ENCODE peak calls at places on chromosomes 12 and 14, in seven cellular contexts. One of them, this sample, is unnamed. For H3K4me1, the result is how much of the 10 kb centered on the place peaks cover.

GRCh38 chr14:20631821-20632389 is 9.6 kb downstream of the OR6S1 start:
- DNase-seq in hepatocyte: peak
- DNase-seq in GM23248: peak
- DNase-seq in OCI-LY7: no peak
- DNase-seq in neural progenitor cell: peak
- DNase-seq in MM.1S: no peak
- DNase-seq in PC-3: peak
- DNase-seq in this sample: peak

GRCh38 chr12:31234955-31235867 is 90.7 kb downstream of the SINHCAF start:
- DNase-seq in OCI-LY7: peak
- DNase-seq in neural progenitor cell: peak
- DNase-seq in hepatocyte: peak
- DNase-seq in GM23248: peak
- DNase-seq in PC-3: peak
- DNase-seq in MM.1S: no peak
- DNase-seq in this sample: peak

GRCh38 chr12:96212456-96213375 is 18.5 kb downstream of the ELK3 start:
- DNase-seq in GM23248: no peak
- DNase-seq in OCI-LY7: no peak
- DNase-seq in MM.1S: no peak
- DNase-seq in hepatocyte: no peak
- DNase-seq in neural progenitor cell: no peak
- DNase-seq in PC-3: no peak
- DNase-seq in this sample: no peak

GRCh38 chr12:46661161-46661845 is 164.5 kb downstream of the SLC38A4 start:
- DNase-seq in neural progenitor cell: peak
- DNase-seq in MM.1S: peak
- DNase-seq in PC-3: peak
- DNase-seq in hepatocyte: peak
- DNase-seq in GM23248: peak
- DNase-seq in OCI-LY7: peak
- DNase-seq in this sample: peak

GRCh38 chr12:85036736-85037135 is 585 bp downstream of the LRRIQ1 start:
- DNase-seq in hepatocyte: no peak
- DNase-seq in neural progenitor cell: no peak
- DNase-seq in MM.1S: no peak
- DNase-seq in GM23248: peak
- DNase-seq in PC-3: no peak
- DNase-seq in OCI-LY7: no peak
- DNase-seq in this sample: no peak

GRCh38 chr14:39109893-39110715 is 4.0 kb upstream of the GEMIN2 start:
- DNase-seq in neural progenitor cell: no peak
- DNase-seq in OCI-LY7: peak
- DNase-seq in hepatocyte: no peak
- DNase-seq in MM.1S: peak
- DNase-seq in GM23248: peak
- DNase-seq in PC-3: no peak
- DNase-seq in this sample: no peak

GRCh38 chr14:30957813-30958370 is 67.6 kb upstream of the AP4S1 start:
- DNase-seq in neural progenitor cell: no peak
- DNase-seq in MM.1S: no peak
- DNase-seq in OCI-LY7: no peak
- DNase-seq in PC-3: no peak
- DNase-seq in GM23248: no peak
- DNase-seq in hepatocyte: no peak
- DNase-seq in this sample: no peak

GRCh38 chr12:120687570-120688289 is 781 bp downstream of the MLEC start:
- DNase-seq in neural progenitor cell: peak
- DNase-seq in OCI-LY7: peak
- DNase-seq in GM23248: peak
- DNase-seq in MM.1S: peak
- DNase-seq in PC-3: peak
- DNase-seq in hepatocyte: peak
- DNase-seq in this sample: peak

GRCh38 chr14:55731881-55732498 is 152.0 kb downstream of the KTN1 start:
- DNase-seq in neural progenitor cell: peak
- DNase-seq in hepatocyte: peak
- DNase-seq in OCI-LY7: peak
- DNase-seq in PC-3: peak
- DNase-seq in MM.1S: no peak
- DNase-seq in GM23248: peak
- DNase-seq in this sample: peak

GRCh38 chr12:57625261-57626032 is 7.6 kb downstream of the B4GALNT1 start:
- DNase-seq in OCI-LY7: no peak
- DNase-seq in GM23248: no peak
- DNase-seq in hepatocyte: no peak
- DNase-seq in PC-3: no peak
- DNase-seq in neural progenitor cell: no peak
- DNase-seq in MM.1S: no peak
- DNase-seq in this sample: no peak

GRCh38 chr14:104510216-104510615 is 69.3 kb upstream of the C14orf180 start:
- DNase-seq in PC-3: no peak
- DNase-seq in MM.1S: no peak
- DNase-seq in neural progenitor cell: no peak
- DNase-seq in hepatocyte: no peak
- DNase-seq in GM23248: no peak
- DNase-seq in OCI-LY7: no peak
- DNase-seq in this sample: no peak

GRCh38 chr14:71472281-71472960 is 459.8 kb upstream of the RGS6 start:
- DNase-seq in MM.1S: no peak
- DNase-seq in hepatocyte: no peak
- DNase-seq in PC-3: no peak
- DNase-seq in neural progenitor cell: no peak
- DNase-seq in GM23248: peak
- DNase-seq in OCI-LY7: no peak
- DNase-seq in this sample: no peak

GRCh38 chr12:47881826-47882427 is 22.9 kb downstream of the VDR start:
- DNase-seq in PC-3: peak
- DNase-seq in GM23248: peak
- DNase-seq in MM.1S: no peak
- DNase-seq in hepatocyte: peak
- DNase-seq in neural progenitor cell: no peak
- DNase-seq in OCI-LY7: no peak
- DNase-seq in this sample: no peak

GRCh38 chr12:75724913-75725312 is 213.5 kb upstream of the KRR1 start:
- DNase-seq in MM.1S: no peak
- DNase-seq in neural progenitor cell: no peak
- DNase-seq in PC-3: peak
- DNase-seq in hepatocyte: peak
- DNase-seq in GM23248: peak
- DNase-seq in OCI-LY7: no peak
- DNase-seq in this sample: no peak

GRCh38 chr14:89206426-89206825 is 210.6 kb downstream of the FOXN3 start:
- DNase-seq in OCI-LY7: no peak
- DNase-seq in MM.1S: no peak
- DNase-seq in hepatocyte: no peak
- DNase-seq in neural progenitor cell: no peak
- DNase-seq in GM23248: peak
- DNase-seq in PC-3: no peak
- DNase-seq in this sample: no peak

GRCh38 chr14:26410189-26410685 is 187.6 kb downstream of the NOVA1 start:
- DNase-seq in OCI-LY7: no peak
- DNase-seq in GM23248: peak
- DNase-seq in MM.1S: no peak
- DNase-seq in neural progenitor cell: no peak
- DNase-seq in PC-3: peak
- DNase-seq in hepatocyte: no peak
- DNase-seq in this sample: no peak

GRCh38 chr12:49098035-49098451 is 3.4 kb upstream of the DHH start:
- DNase-seq in OCI-LY7: peak
- DNase-seq in PC-3: peak
- DNase-seq in GM23248: peak
- DNase-seq in neural progenitor cell: peak
- DNase-seq in hepatocyte: peak
- DNase-seq in MM.1S: peak
- DNase-seq in this sample: peak

GRCh38 chr12:80567391-80567790 is 123.4 kb downstream of the PTPRQ start:
- DNase-seq in hepatocyte: peak
- DNase-seq in MM.1S: no peak
- DNase-seq in neural progenitor cell: no peak
- DNase-seq in OCI-LY7: no peak
- DNase-seq in GM23248: peak
- DNase-seq in PC-3: no peak
- DNase-seq in this sample: no peak

DNA sequence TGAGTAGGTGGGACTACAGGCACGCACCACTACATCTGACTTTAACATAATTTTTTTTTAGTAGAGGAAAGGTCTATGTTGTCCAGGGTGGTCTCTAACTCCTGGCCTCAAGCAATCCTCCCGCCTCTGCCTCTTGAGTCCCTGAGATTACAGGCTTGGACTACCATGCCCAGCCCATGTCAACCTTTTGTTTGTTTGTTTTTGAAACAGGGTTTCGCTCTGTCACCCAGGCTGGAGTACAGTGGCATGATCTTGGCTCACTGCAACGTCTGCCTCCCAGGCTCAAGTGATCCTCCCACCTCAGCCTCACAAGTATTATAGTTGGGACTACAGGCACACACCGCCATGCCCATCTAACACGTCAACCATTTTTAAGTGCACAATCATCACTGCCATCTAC is 29.2 kb downstream of the PITPNM2 start:
- DNase-seq in MM.1S: no peak
- DNase-seq in hepatocyte: no peak
- DNase-seq in neural progenitor cell: no peak
- DNase-seq in PC-3: no peak
- DNase-seq in GM23248: no peak
- DNase-seq in OCI-LY7: no peak
- DNase-seq in this sample: no peak
- H3K4me1 ChIP-seq in MM.1S: under half
- H3K4me1 ChIP-seq in hepatocyte: under half
- H3K4me1 ChIP-seq in neural progenitor cell: under half
- H3K4me1 ChIP-seq in PC-3: under half
- H3K4me1 ChIP-seq in GM23248: under half
- H3K4me1 ChIP-seq in OCI-LY7: under half
- H3K4me1 ChIP-seq in this sample: under half

GRCh38 chr12:106126441-106127288 is 12.1 kb downstream of the NUAK1 start:
- DNase-seq in GM23248: peak
- DNase-seq in PC-3: peak
- DNase-seq in OCI-LY7: no peak
- DNase-seq in neural progenitor cell: no peak
- DNase-seq in MM.1S: no peak
- DNase-seq in hepatocyte: peak
- DNase-seq in this sample: no peak
- TF ChIP-seq EZH2phosphoT487 in GM23248: no peak
- TF ChIP-seq EZH2phosphoT487 in PC-3: no peak
- TF ChIP-seq EZH2phosphoT487 in OCI-LY7: no peak
- TF ChIP-seq EZH2phosphoT487 in neural progenitor cell: no peak
- TF ChIP-seq EZH2phosphoT487 in MM.1S: no peak
- TF ChIP-seq EZH2phosphoT487 in hepatocyte: no peak
- TF ChIP-seq EZH2phosphoT487 in this sample: no peak

DNA sequence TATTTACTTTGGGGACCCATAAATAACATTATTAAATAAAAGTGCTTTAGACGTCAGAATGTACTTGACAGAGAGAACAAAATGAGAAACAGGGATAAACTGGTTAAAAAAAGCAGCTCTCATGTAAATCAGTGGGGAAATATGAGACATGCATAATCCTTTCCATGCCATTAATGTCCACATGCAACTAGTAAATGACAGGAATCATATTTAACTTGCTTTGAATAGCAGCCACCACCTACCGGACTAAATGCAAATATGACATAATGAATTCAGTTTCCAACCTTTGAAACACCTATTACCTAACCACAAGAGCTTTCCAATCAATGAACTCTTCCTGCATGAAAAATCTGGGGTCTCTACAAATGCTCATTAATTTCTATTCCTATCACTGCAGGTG is 19.6 kb downstream of the FGD6 start:
- DNase-seq in neural progenitor cell: no peak
- DNase-seq in hepatocyte: no peak
- DNase-seq in GM23248: no peak
- DNase-seq in MM.1S: no peak
- DNase-seq in OCI-LY7: no peak
- DNase-seq in PC-3: no peak
- DNase-seq in this sample: no peak
- H3K4me1 ChIP-seq in neural progenitor cell: under half
- H3K4me1 ChIP-seq in hepatocyte: under half
- H3K4me1 ChIP-seq in GM23248: under half
- H3K4me1 ChIP-seq in MM.1S: under half
- H3K4me1 ChIP-seq in OCI-LY7: half or more
- H3K4me1 ChIP-seq in PC-3: under half
- H3K4me1 ChIP-seq in this sample: under half

GRCh38 chr14:100536141-100536540 is 51.1 kb downstream of the BEGAIN start:
- DNase-seq in GM23248: no peak
- DNase-seq in hepatocyte: no peak
- DNase-seq in PC-3: no peak
- DNase-seq in neural progenitor cell: no peak
- DNase-seq in MM.1S: no peak
- DNase-seq in OCI-LY7: no peak
- DNase-seq in this sample: no peak

GRCh38 chr14:100538566-100539318 is 48.5 kb downstream of the BEGAIN start:
- DNase-seq in PC-3: no peak
- DNase-seq in MM.1S: no peak
- DNase-seq in hepatocyte: no peak
- DNase-seq in neural progenitor cell: no peak
- DNase-seq in GM23248: no peak
- DNase-seq in OCI-LY7: no peak
- DNase-seq in this sample: no peak

GRCh38 chr14:100537701-100538565 is 49.3 kb downstream of the BEGAIN start:
- DNase-seq in PC-3: no peak
- DNase-seq in neural progenitor cell: no peak
- DNase-seq in MM.1S: no peak
- DNase-seq in GM23248: no peak
- DNase-seq in OCI-LY7: no peak
- DNase-seq in hepatocyte: no peak
- DNase-seq in this sample: peak

GRCh38 chr14:100535287-100536131 is 51.7 kb downstream of the BEGAIN start:
- DNase-seq in neural progenitor cell: no peak
- DNase-seq in GM23248: no peak
- DNase-seq in MM.1S: no peak
- DNase-seq in OCI-LY7: no peak
- DNase-seq in PC-3: no peak
- DNase-seq in hepatocyte: no peak
- DNase-seq in this sample: no peak

DNA sequence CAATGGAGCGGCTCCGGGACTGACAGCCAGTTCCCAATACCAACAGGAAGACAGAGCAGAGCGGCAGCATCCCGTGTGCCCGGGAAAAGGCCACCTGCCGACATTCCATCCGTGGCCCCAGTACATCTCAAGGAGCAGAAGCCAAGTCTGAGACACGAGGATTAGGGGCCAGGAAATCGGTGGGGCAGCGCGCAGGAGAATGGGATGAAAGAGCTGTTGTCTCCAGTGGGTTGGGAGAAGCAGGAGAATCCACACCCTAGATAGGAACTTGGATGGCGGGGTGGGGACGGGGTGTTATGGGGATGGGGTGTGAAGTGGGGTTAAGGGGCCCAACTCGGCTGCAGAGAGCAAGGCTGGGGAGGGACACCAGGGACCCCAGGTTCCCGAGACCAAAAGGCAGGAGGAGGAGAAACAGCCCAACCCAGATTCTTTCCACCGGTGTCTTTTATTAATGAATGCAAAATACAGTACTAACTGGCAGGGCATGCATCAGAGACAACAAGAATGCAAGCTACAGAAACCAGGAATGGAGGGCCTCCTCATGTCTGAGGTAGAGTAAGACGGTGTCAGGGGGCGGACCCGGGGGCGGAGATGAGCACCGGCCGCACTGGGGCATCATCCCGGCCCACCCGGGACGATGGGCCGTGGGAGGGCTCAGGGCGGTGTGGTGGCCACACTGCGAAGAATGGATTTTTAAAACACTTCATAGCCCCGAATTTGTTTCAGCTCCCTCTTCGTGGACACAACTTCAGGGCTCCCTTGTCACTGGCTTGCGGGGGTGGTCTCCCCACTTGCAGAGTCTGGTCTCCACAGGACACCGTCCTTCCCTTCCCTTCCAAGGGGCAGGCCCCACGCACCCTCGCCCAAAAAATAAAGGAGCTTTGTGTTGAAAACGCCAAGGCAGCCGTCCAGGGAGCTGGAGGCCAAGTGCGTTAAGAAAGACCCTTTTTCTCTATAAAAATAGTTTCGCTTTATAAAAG is 50.2 kb downstream of the BEGAIN start:
- DNase-seq in GM23248: no peak
- DNase-seq in OCI-LY7: no peak
- DNase-seq in neural progenitor cell: no peak
- DNase-seq in MM.1S: no peak
- DNase-seq in hepatocyte: no peak
- DNase-seq in PC-3: no peak
- DNase-seq in this sample: no peak
- TF ChIP-seq EZH2phosphoT487 in GM23248: no peak
- TF ChIP-seq EZH2phosphoT487 in OCI-LY7: no peak
- TF ChIP-seq EZH2phosphoT487 in neural progenitor cell: no peak
- TF ChIP-seq EZH2phosphoT487 in MM.1S: no peak
- TF ChIP-seq EZH2phosphoT487 in hepatocyte: no peak
- TF ChIP-seq EZH2phosphoT487 in PC-3: no peak
- TF ChIP-seq EZH2phosphoT487 in this sample: no peak